ENCODE peak calls at places on chromosomes 6 and 20, in four cellular contexts. L is amygdala; B is activated naive CD8-positive, alpha-beta T cell treated with anti-CD3 and anti-CD28 coated beads, Interleukin-2, amount 50 U/mL, for 24 hours; V is D341Med. Z is an unnamed sample.
A peak's percentile ranks its signal among the peaks of the same experiment; 100 is the strongest.

GRCh38 chr6:13573669-13574110 is 711 bp upstream of the SIRT5 start:
- DNase-seq in L (no peak), B (peak; percentile 12), V (peak; percentile 41), Z (no peak)

GRCh38 chr6:31356216-31356945 is 598 bp downstream of the HLA-B start:
- DNase-seq in L (no peak), B (peak; percentile 60), V (no peak), Z (no peak)

GRCh38 chr6:88251261-88251660 is 85.1 kb upstream of the CNR1 start:
- DNase-seq in L (no peak), B (no peak), V (no peak), Z (no peak)

GRCh38 chr6:57221191-57221935 is 744 bp downstream of the RAB23 start:
- DNase-seq in L (peak; percentile 56), B (peak; percentile 55), V (peak; percentile 86), Z (peak; percentile 44)

GRCh38 chr6:52598123-52598823 is 21.4 kb upstream of the TRAM2 start:
- DNase-seq in L (peak; percentile 25), B (peak; percentile 49), V (peak; percentile 88), Z (no peak)

GRCh38 chr6:134267917-134268361 is 50.0 kb downstream of the SGK1 start:
- DNase-seq in L (peak; percentile 44), B (no peak), V (peak; percentile 27), Z (no peak)

GRCh38 chr20:47358672-47359532 is 2.4 kb upstream of the ZMYND8 start:
- DNase-seq in L (peak; percentile 81), B (no peak), V (peak; percentile 43), Z (no peak)

GRCh38 chr20:47311967-47312681 is 44.4 kb downstream of the ZMYND8 start:
- DNase-seq in L (no peak), B (no peak), V (no peak), Z (no peak)

GRCh38 chr6:128403618-128404444 is 116.6 kb downstream of the PTPRK start:
- DNase-seq in L (no peak), B (no peak), V (no peak), Z (no peak)

GRCh38 chr20:18019068-18019467 is 38.6 kb downstream of the OVOL2 start:
- DNase-seq in L (no peak), B (no peak), V (peak; percentile 46), Z (no peak)

GRCh38 chr6:27472182-27472616 is 706 bp downstream of the ZNF184 start:
- DNase-seq in L (peak; percentile 56), B (peak; percentile 72), V (peak; percentile 58), Z (peak; percentile 31)

GRCh38 chr20:32611286-32611685 is 26.2 kb upstream of the NOL4L start:
- DNase-seq in L (no peak), B (no peak), V (no peak), Z (no peak)

Z was measured in activated T-helper 9 cell treated with anti-CD3 and anti-CD28 coated beads, Interleukin-2, amount 50 U/mL, for 16 hours.